ENCODE peak calls at places on chromosome 21, in ten cellular contexts. D is BE2C, Q is progenitor cell of endocrine pancreas, A is AG10803, G is dorsolateral prefrontal cortex, W is nephron progenitor cell, V is fibroblast of mammary gland, T is astrocyte of the cerebellum, C is adrenal gland, X is prostate gland. R is an unnamed sample.

GRCh38 chr21:42156690-42157605 is 62.0 kb upstream of the ABCG1 start:
- DNase-seq in T (no peak), G (peak), A (no peak), V (no peak), Q (no peak), C (peak), W (no peak), D (peak), X (peak), R (no peak)

GRCh38 chr21:28944296-28944695 is 48.4 kb downstream of the LTN1 start:
- DNase-seq in V (peak), G (no peak), X (no peak), W (no peak), Q (no peak), T (no peak), A (peak), D (no peak), C (no peak), R (no peak)

GRCh38 chr21:17682924-17683323 is 70.2 kb upstream of the BTG3 start:
- DNase-seq in T (no peak), C (no peak), W (no peak), A (no peak), X (no peak), G (no peak), V (no peak), Q (no peak), D (no peak), R (no peak)

GRCh38 chr21:32726742-32727477 is 903 bp downstream of the SYNJ1 start:
- DNase-seq in A (peak), G (no peak), C (peak), T (no peak), V (peak), Q (no peak), W (peak), D (peak), X (no peak), R (no peak)

GRCh38 chr21:25639922-25640670 is 1.0 kb downstream of the JAM2 start:
- DNase-seq in G (peak), D (peak), V (no peak), T (no peak), Q (peak), C (peak), X (peak), A (no peak), W (peak), R (no peak)

GRCh38 chr21:18356801-18357200 is 46.8 kb downstream of the TMPRSS15 start:
- DNase-seq in V (no peak), Q (no peak), D (no peak), W (no peak), C (no peak), T (no peak), A (no peak), X (no peak), G (no peak), R (no peak)

GRCh38 chr21:30329203-30329868 is 8.2 kb downstream of the KRTAP27-1 start:
- DNase-seq in T (peak), X (no peak), G (no peak), Q (no peak), D (no peak), A (no peak), C (no peak), W (no peak), V (no peak), R (no peak)

GRCh38 chr21:26499475-26499874 is 73.6 kb downstream of the CYYR1 start:
- DNase-seq in V (no peak), A (no peak), X (no peak), D (no peak), G (no peak), T (no peak), W (no peak), Q (no peak), C (no peak), R (no peak)

GRCh38 chr21:21664871-21665270 is 666.7 kb downstream of the NCAM2 start:
- DNase-seq in D (no peak), G (no peak), X (no peak), T (no peak), A (no peak), W (no peak), V (peak), Q (no peak), C (no peak), R (no peak)

GRCh38 chr21:9737871-9738520 is 783.4 kb upstream of the TPTE start:
- DNase-seq in V (no peak), D (no peak), W (no peak), T (no peak), C (no peak), Q (no peak), A (no peak), G (no peak), X (no peak), R (no peak)

GRCh38 chr21:31310750-31311149 is 33.3 kb downstream of the TIAM1 start:
- DNase-seq in T (no peak), W (no peak), X (peak), V (peak), G (no peak), D (no peak), A (no peak), C (no peak), Q (no peak), R (no peak)

GRCh38 chr21:17554619-17555472 is 42.0 kb downstream of the CXADR start:
- DNase-seq in A (peak), D (peak), W (no peak), X (no peak), Q (no peak), T (no peak), G (no peak), V (peak), C (no peak), R (no peak)

GRCh38 chr21:14382835-14383595 is at the start of gene HSPA13:
- DNase-seq in C (peak), A (peak), G (peak), Q (peak), V (peak), T (peak), X (peak), W (peak), D (peak), R (peak)
- TF ChIP-seq CTCF in C (no peak), A (no peak), G (peak), Q (peak), V (no peak), T (no peak), X (no peak), W (no peak), D (no peak), R (no peak)

GRCh38 chr21:36551326-36551725 is 71.4 kb upstream of the CLDN14 start:
- DNase-seq in A (no peak), C (no peak), G (no peak), D (no peak), T (no peak), Q (no peak), V (no peak), W (no peak), X (no peak), R (no peak)
- TF ChIP-seq CTCF in A (no peak), C (no peak), G (no peak), D (no peak), T (no peak), Q (no peak), V (no peak), W (no peak), X (no peak), R (no peak)

DNA sequence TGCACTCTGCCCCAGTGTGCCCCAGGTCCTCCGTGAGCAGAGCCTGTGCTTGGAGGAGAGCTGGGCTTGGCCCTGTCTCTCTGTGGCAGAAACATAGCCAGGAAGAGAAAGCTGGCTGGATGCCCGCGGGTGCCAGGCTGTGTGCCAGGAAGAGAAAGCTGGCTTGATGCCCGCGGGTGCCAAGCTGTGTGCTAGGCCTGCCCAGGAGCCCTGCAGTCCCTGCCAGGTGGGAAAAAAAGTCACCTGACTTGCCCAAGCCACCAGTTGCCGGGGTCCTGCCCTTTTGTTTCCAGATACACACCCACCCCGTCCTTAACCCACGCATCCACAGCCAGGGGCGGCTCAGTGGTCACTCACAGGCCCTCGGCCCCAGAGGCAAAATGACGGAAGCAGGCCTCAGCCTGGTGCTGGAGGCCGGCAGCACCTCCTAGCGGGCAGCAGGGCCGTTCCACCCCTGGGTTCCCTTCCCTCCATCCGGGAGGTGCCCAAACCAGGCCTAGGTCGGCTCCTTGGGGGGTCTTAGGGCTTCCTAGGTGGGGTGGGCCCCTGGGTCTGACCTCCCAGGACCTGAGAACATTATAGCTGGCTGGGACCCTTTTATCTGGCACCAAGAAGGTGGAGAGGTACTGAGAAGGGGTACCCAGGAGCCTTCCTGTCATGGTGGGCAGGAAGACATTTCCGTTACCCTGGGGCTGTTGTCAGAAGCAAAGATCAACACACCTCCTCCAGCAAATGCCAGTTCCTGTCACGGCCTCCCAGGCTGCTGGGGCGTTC is 9.1 kb downstream of the ITGB2 start:
- DNase-seq in W (no peak), T (no peak), A (no peak), V (no peak), Q (no peak), D (no peak), C (peak), X (peak), G (peak), R (no peak)
- TF ChIP-seq CTCF in W (no peak), T (peak), A (peak), V (no peak), Q (no peak), D (peak), C (peak), X (no peak), G (peak), R (peak)

DNA sequence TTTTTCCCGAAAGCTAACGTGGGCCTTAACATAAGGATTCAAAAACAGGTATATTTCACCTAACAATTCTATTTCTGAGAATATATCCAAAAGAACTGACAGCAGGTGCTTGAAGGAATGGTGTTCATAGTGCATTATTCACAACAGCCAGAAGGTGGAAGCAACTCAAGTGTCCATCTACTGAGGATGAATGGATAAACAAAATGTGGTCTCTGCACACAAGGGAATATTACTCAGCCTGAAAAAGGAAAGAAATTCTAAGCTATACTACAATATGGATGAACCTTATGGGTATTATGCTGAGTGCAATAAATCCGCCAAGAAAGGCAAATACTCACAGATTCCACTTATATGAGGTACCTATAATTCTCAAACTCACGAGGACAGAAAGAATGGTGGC is 6.1 kb upstream of the RIPPLY3 start:
- DNase-seq in D (no peak), X (no peak), T (no peak), G (no peak), C (no peak), A (no peak), V (no peak), Q (no peak), W (no peak), R (no peak)
- TF ChIP-seq CTCF in D (no peak), X (no peak), T (no peak), G (no peak), C (no peak), A (no peak), V (peak), Q (no peak), W (no peak), R (peak)